ENCODE peak calls at places on chromosomes 12 and 14, in eight cellular contexts. G, Q, V, H, W, P, B and C are unnamed samples.

GRCh38 chr14:68637106-68638021 is 155.5 kb downstream of the ZFP36L1 start:
- DNase-seq in W (peak; percentile 41), V (no peak), P (no peak), G (no peak), B (no peak), Q (no peak), H (peak; percentile 61), C (no peak)

GRCh38 chr12:95724767-95725166 is 65.8 kb downstream of the NTN4 start:
- DNase-seq in V (no peak), B (no peak), W (no peak), P (no peak), G (no peak), Q (no peak), H (no peak), C (no peak)

GRCh38 chr12:117486840-117487659 is 125.6 kb upstream of the NOS1 start:
- DNase-seq in B (no peak), Q (no peak), V (no peak), H (no peak), W (peak; percentile 17), G (no peak), P (no peak), C (no peak)

GRCh38 chr12:50057000-50057841 is at the start of gene ASIC1:
- DNase-seq in G (no peak), Q (peak; percentile 92), B (peak; percentile 49), P (peak; percentile 61), H (peak; percentile 72), W (peak; percentile 64), V (peak; percentile 68), C (peak; percentile 62)

GRCh38 chr12:104790296-104791125 is 167.6 kb downstream of the SLC41A2 start:
- DNase-seq in Q (peak; percentile 80), G (peak; percentile 25), B (no peak), V (peak; percentile 63), W (peak; percentile 34), H (peak; percentile 30), P (peak; percentile 61), C (no peak)

GRCh38 chr14:55291480-55292081 is 20.4 kb downstream of the FBXO34 start:
- DNase-seq in V (no peak), P (no peak), B (no peak), W (no peak), Q (no peak), H (no peak), G (no peak), C (no peak)

GRCh38 chr12:107447336-107447735 is 238.3 kb upstream of the PWP1 start:
- DNase-seq in H (no peak), P (no peak), W (no peak), V (no peak), Q (no peak), G (no peak), B (no peak), C (no peak)

GRCh38 chr12:8668441-8668840 is 5.8 kb upstream of the MFAP5 start:
- DNase-seq in H (no peak), W (no peak), P (no peak), V (no peak), B (no peak), G (no peak), Q (no peak), C (no peak)

GRCh38 chr12:92469837-92470236 is 233.0 kb upstream of the PLEKHG7 start:
- DNase-seq in W (no peak), Q (no peak), P (no peak), H (no peak), G (no peak), V (no peak), B (no peak), C (no peak)

GRCh38 chr14:93959239-93960107 is 16.9 kb downstream of the ASB2 start:
- DNase-seq in P (peak; percentile 92), V (no peak), G (peak; percentile 89), W (peak; percentile 100), Q (no peak), H (peak; percentile 42), B (peak; percentile 76), C (no peak)